ENCODE peak calls at places on chromosomes 4 and X, in five cellular contexts. I is mesenchymal stem cell; Y is lower lobe of right lung; R is Jurkat, Clone E6-1; Z is naive thymus-derived CD4-positive, alpha-beta T cell. C is an unnamed sample.

GRCh38 chr4:106409901-106410889 is 41.6 kb upstream of the GIMD1 start:
- DNase-seq in I (peak), Y (no peak), R (no peak), Z (no peak), C (no peak)

GRCh38 chr4:70925899-70926635 is 23.9 kb downstream of the MOB1B start:
- DNase-seq in I (peak), Y (no peak), R (no peak), Z (no peak), C (no peak)

GRCh38 chrX:39950035-39950688 is 147.6 kb downstream of the BCOR start:
- DNase-seq in I (peak), Y (no peak), R (no peak), Z (no peak), C (no peak)

GRCh38 chrX:132775230-132775823 is 183.1 kb downstream of the HS6ST2 start:
- DNase-seq in I (no peak), Y (no peak), R (no peak), Z (no peak), C (no peak)

GRCh38 chr4:152107736-152108500 is 347.1 kb upstream of the GATB start:
- DNase-seq in I (no peak), Y (no peak), R (no peak), Z (no peak), C (no peak)

GRCh38 chr4:6408263-6408662 is 64.2 kb downstream of the PPP2R2C start:
- DNase-seq in I (no peak), Y (no peak), R (peak), Z (no peak), C (no peak)

GRCh38 chr4:79212311-79212710 is 113.5 kb downstream of the NAA11 start:
- DNase-seq in I (no peak), Y (no peak), R (no peak), Z (no peak), C (peak)

GRCh38 chr4:153468587-153468986 is 2.4 kb downstream of the TMEM131L start:
- DNase-seq in I (no peak), Y (no peak), R (no peak), Z (no peak), C (no peak)

GRCh38 chrX:139931646-139932076 is 1.2 kb downstream of the ATP11C start:
- DNase-seq in I (no peak), Y (no peak), R (no peak), Z (no peak), C (no peak)

GRCh38 chr4:40995850-40996249 is 218.5 kb downstream of the APBB2 start:
- DNase-seq in I (peak), Y (no peak), R (no peak), Z (no peak), C (no peak)

GRCh38 chrX:91435465-91435864 is 826 bp downstream of the PABPC5 start:
- DNase-seq in I (no peak), Y (no peak), R (no peak), Z (no peak), C (no peak)

GRCh38 chr4:150782921-150783320 is 201.0 kb downstream of the MAB21L2 start:
- DNase-seq in I (peak), Y (no peak), R (no peak), Z (no peak), C (no peak)

GRCh38 chr4:82661601-82662000 is 99.8 kb upstream of the TMEM150C start:
- DNase-seq in I (no peak), Y (no peak), R (no peak), Z (no peak), C (no peak)

GRCh38 chr4:95409127-95409526 is 139.6 kb downstream of the UNC5C start:
- DNase-seq in I (peak), Y (no peak), R (no peak), Z (no peak), C (no peak)

GRCh38 chr4:167234388-167234881 is at the start of gene SPOCK3:
- DNase-seq in I (peak), Y (peak), R (peak), Z (no peak), C (peak)

GRCh38 chr4:102429553-102429952 is 71.6 kb upstream of the NFKB1 start:
- DNase-seq in I (peak), Y (no peak), R (no peak), Z (no peak), C (no peak)

GRCh38 chrX:46173159-46173558 is 372.1 kb downstream of the ZNF674 start:
- DNase-seq in I (no peak), Y (no peak), R (no peak), Z (no peak), C (no peak)

GRCh38 chrX:142005532-142005931 is 101.8 kb downstream of the MAGEC1 start:
- DNase-seq in I (no peak), Y (no peak), R (no peak), Z (no peak), C (no peak)

GRCh38 chr4:37889849-37890500 is 909 bp upstream of the TBC1D1 start:
- DNase-seq in I (peak), Y (no peak), R (no peak), Z (no peak), C (no peak)

GRCh38 chr4:74045247-74045646 is 6.8 kb upstream of the CXCL3 start:
- DNase-seq in I (no peak), Y (no peak), R (no peak), Z (no peak), C (no peak)

GRCh38 chr4:181957088-181957487 is 286.1 kb upstream of the TENM3 start:
- DNase-seq in I (peak), Y (no peak), R (no peak), Z (no peak), C (no peak)

GRCh38 chrX:127621780-127622179 is 430.4 kb downstream of the ACTRT1 start:
- DNase-seq in I (no peak), Y (no peak), R (no peak), Z (no peak), C (no peak)

GRCh38 chrX:25389276-25389675 is 373.5 kb upstream of the ARX start:
- DNase-seq in I (no peak), Y (no peak), R (no peak), Z (no peak), C (no peak)

GRCh38 chrX:17174671-17175070 is 200.3 kb upstream of the NHS start:
- DNase-seq in I (no peak), Y (no peak), R (no peak), Z (no peak), C (no peak)

GRCh38 chr4:22485751-22486150 is 30.1 kb downstream of the ADGRA3 start:
- DNase-seq in I (no peak), Y (no peak), R (no peak), Z (no peak), C (no peak)

GRCh38 chrX:24768556-24768955 is 74.8 kb downstream of the POLA1 start:
- DNase-seq in I (peak), Y (no peak), R (no peak), Z (no peak), C (no peak)

GRCh38 chrX:69257504-69258127 is 92.4 kb upstream of the PJA1 start:
- DNase-seq in I (no peak), Y (no peak), R (no peak), Z (no peak), C (no peak)

GRCh38 chr4:38534344-38534743 is 129.7 kb upstream of the KLF3 start:
- DNase-seq in I (no peak), Y (no peak), R (no peak), Z (no peak), C (no peak)

GRCh38 chrX:11944486-11944885 is 186.4 kb downstream of the MSL3 start:
- DNase-seq in I (peak), Y (no peak), R (peak), Z (no peak), C (peak)

GRCh38 chr4:143404555-143404954 is 67.9 kb downstream of the GAB1 start:
- DNase-seq in I (no peak), Y (no peak), R (no peak), Z (no peak), C (no peak)

GRCh38 chr4:55765070-55765469 is 54.5 kb upstream of the EXOC1L start:
- DNase-seq in I (no peak), Y (no peak), R (no peak), Z (no peak), C (no peak)

GRCh38 chr4:78369691-78370090 is 181.9 kb upstream of the ANXA3 start:
- DNase-seq in I (no peak), Y (no peak), R (no peak), Z (no peak), C (no peak)

GRCh38 chrX:50863471-50863870 is 47.1 kb upstream of the BMP15 start:
- DNase-seq in I (no peak), Y (no peak), R (no peak), Z (no peak), C (no peak)

GRCh38 chrX:42944381-42944998 is 166.5 kb upstream of the PPP1R2C start:
- DNase-seq in I (no peak), Y (no peak), R (peak), Z (peak), C (no peak)